ENCODE peak calls at places on chromosome 3, in seven cellular contexts. W is LoVo; F is transverse colon; D is HS-27A; K is fibroblast of mammary gland; R is activated CD4-positive, alpha-beta T cell treated with anti-CD3 and anti-CD28 coated beads, Interleukin-2, amount 50 U/mL, for 1 hour; O is amniotic stem cell. B is an unnamed sample.

GRCh38 chr3:152656207-152657001 is 178.5 kb upstream of the P2RY1 start:
- DNase-seq in D (no peak), O (no peak), K (no peak), R (no peak), W (no peak), F (no peak), B (no peak)

GRCh38 chr3:171108066-171108465 is 81.5 kb upstream of the SLC2A2 start:
- DNase-seq in F (no peak), D (no peak), O (no peak), R (no peak), W (no peak), K (peak), B (peak)

GRCh38 chr3:112984485-112984884 is 6.3 kb upstream of the GTPBP8 start:
- DNase-seq in F (peak), D (no peak), K (no peak), O (no peak), R (peak), W (peak), B (no peak)

GRCh38 chr3:63450634-63451363 is 172.7 kb downstream of the SYNPR start:
- DNase-seq in D (no peak), O (no peak), R (no peak), K (no peak), W (peak), F (peak), B (no peak)

GRCh38 chr3:146250449-146251382 is at the start of gene PLSCR4:
- DNase-seq in O (no peak), K (peak), W (peak), R (no peak), D (peak), F (peak), B (peak)

GRCh38 chr3:64251019-64251418 is 25.8 kb upstream of the PRICKLE2 start:
- DNase-seq in F (no peak), K (no peak), D (no peak), O (no peak), W (no peak), R (no peak), B (no peak)

GRCh38 chr3:101943028-101943427 is 93.7 kb downstream of the NFKBIZ start:
- DNase-seq in F (no peak), D (no peak), R (no peak), W (no peak), K (no peak), O (no peak), B (no peak)

GRCh38 chr3:127216415-127217261 is 23.7 kb downstream of the PRR23E start:
- DNase-seq in K (peak), D (no peak), W (no peak), R (no peak), O (no peak), F (no peak), B (no peak)

GRCh38 chr3:128455116-128455515 is 11.6 kb downstream of the DNAJB8 start:
- DNase-seq in K (no peak), W (no peak), D (no peak), F (no peak), R (no peak), O (no peak), B (no peak)

GRCh38 chr3:126360714-126361060 is 3.5 kb upstream of the KLF15 start:
- DNase-seq in D (no peak), W (no peak), O (no peak), F (peak), R (no peak), K (no peak), B (no peak)

GRCh38 chr3:105328338-105328730 is 38.4 kb upstream of the ALCAM start:
- DNase-seq in K (peak), W (no peak), R (no peak), D (no peak), F (no peak), O (no peak), B (no peak)

GRCh38 chr3:118269537-118270125 is 765.0 kb downstream of the IGSF11 start:
- DNase-seq in F (no peak), R (no peak), D (no peak), K (no peak), W (no peak), O (no peak), B (no peak)

GRCh38 chr3:77081240-77081661 is 41.4 kb downstream of the ROBO2 start:
- DNase-seq in W (peak), R (no peak), K (peak), D (no peak), F (no peak), O (peak), B (peak)

GRCh38 chr3:66039590-66039887 is 821 bp upstream of the MAGI1 start:
- DNase-seq in R (no peak), O (peak), K (peak), D (no peak), F (peak), W (peak), B (peak)

GRCh38 chr3:1082024-1082633 is 10.7 kb upstream of the CNTN6 start:
- DNase-seq in D (no peak), W (peak), O (no peak), R (no peak), K (peak), F (peak), B (peak)

GRCh38 chr3:31004025-31004678 is 109.7 kb upstream of the GADL1 start:
- DNase-seq in D (peak), F (no peak), O (peak), R (no peak), W (no peak), K (peak), B (no peak)

GRCh38 chr3:71008350-71008923 is 575.1 kb downstream of the FOXP1 start:
- DNase-seq in R (no peak), F (no peak), O (no peak), D (no peak), W (no peak), K (no peak), B (no peak)